ENCODE peak calls at places on chromosomes 5 and 9, in four cellular contexts. A, H, O and M are unnamed samples. For H3K4me1, the result is how much of the 10 kb centered on the place peaks cover.

GRCh38 chr9:126154182-126154827 is 172.3 kb upstream of the MVB12B start:
- DNase-seq in A (no peak), H (peak), O (no peak), M (no peak)

GRCh38 chr9:100637787-100638186 is 59.9 kb downstream of the CAVIN4 start:
- DNase-seq in A (peak), H (no peak), O (no peak), M (no peak)

GRCh38 chr9:128163523-128164331 is 3.7 kb downstream of the BBLN start:
- DNase-seq in A (no peak), H (no peak), O (no peak), M (peak)

GRCh38 chr9:5111696-5112095 is 73.7 kb downstream of the INSL6 start:
- DNase-seq in A (no peak), H (no peak), O (no peak), M (peak)

GRCh38 chr9:71025728-71026127 is 95.7 kb downstream of the TRPM3 start:
- DNase-seq in A (no peak), H (no peak), O (no peak), M (no peak)

GRCh38 chr5:79934681-79935080 is 56.4 kb downstream of the MTX3 start:
- DNase-seq in A (no peak), H (no peak), O (no peak), M (no peak)

GRCh38 chr5:150599917-150600511 is 40.4 kb upstream of the SYNPO start:
- DNase-seq in A (peak), H (peak), O (peak), M (peak)

GRCh38 chr9:134648701-134649525 is 7.3 kb downstream of the COL5A1 start:
- DNase-seq in A (no peak), H (no peak), O (no peak), M (peak)

GRCh38 chr9:91519520-91520270 is 96.1 kb upstream of the NFIL3 start:
- DNase-seq in A (no peak), H (no peak), O (no peak), M (no peak)

GRCh38 chr5:68352166-68352565 is 136.6 kb downstream of the PIK3R1 start:
- DNase-seq in A (no peak), H (no peak), O (no peak), M (no peak)

GRCh38 chr9:98852961-98853360 is 45.5 kb downstream of the GALNT12 start:
- DNase-seq in A (no peak), H (no peak), O (peak), M (no peak)

DNA sequence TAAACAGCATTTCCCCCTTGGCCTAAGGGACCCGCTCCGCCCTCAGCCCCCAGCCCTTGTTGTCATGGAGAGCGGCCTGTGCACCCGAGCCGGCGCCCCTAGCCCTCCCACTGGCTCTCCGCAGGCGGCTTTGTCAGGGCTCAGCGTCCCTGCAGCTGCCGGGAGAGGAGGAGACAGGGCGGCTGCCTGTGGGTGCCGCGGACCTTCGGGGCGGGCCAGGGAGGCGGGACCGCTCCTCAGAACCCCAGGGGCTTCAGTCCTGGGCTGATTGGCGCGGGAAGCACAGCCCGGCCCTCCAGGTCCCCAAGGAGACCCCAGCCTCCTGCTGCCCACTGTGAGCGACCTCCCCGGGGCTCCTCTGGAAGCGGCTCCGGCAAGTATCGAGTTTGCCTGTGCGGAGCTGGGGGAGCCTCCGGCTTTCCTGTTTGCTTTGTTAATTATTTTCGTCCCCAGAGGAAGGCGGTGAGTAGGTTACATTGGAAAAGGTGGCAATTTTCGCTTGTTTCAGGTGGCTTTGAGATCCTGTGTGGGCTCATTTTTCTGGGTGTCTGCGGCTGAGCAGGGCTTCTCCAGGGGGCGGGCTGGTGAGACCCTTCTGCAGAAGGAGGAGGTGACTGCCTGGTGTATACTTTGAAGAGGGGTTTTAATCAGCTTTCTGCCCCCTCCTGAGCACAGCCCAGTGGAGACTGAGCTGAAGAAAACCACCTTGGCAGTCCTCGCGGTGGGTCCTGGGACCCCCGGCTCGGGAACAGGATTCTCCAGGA is at the start of gene FGD3:
- DNase-seq in A (peak), H (no peak), O (peak), M (no peak)
- H3K27ac ChIP-seq in A (peak), H (no peak), O (no peak), M (no peak)

DNA sequence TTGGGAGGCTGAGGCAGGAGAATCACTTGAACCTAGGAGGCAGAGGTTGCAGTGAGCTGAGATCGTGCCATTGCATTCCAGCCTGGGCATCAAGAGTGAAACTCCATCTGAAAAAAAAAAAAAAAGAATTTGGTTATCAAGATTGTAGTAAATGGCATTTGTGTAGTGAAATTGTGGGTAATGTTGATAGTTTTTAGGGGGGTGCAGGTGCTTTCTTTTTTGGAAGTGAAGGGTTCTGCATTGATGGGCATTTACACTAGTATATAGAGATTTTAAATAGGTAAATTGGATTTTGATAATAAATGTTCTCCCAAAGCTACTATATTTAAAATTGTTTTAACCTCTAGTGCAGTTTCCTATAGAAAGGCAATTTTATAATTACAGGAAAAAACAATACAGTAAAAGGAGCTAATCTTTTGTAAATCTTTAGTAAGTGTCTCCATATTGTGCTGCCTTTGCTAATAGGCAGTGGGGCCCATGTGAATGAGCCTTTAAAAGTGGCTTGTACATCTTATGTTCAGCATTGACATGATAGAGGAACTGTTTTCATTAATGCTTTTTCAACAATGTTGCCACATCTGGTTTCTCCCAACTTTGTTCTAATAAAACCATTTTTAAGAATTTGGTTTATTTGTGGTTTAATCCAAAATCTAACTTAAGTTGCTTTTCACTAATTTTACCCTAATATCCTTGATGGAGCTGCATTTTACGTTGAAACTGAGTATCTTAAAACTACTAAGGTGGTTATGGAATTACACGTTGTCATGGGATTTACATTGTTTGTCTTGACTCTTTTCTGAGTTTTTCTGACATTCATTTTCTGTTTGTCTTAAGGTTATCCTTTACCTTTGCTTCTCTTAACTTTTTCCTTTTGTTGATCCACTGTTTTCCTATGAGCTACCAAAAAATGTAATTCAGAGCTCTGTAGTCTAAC is 11.1 kb downstream of the MATR3 start:
- DNase-seq in A (no peak), H (no peak), O (no peak), M (no peak)
- H3K4me1 ChIP-seq in A (under half), H (under half), O (under half), M (under half)

GRCh38 chr9:69178583-69179011 is 4.5 kb downstream of the TJP2 start:
- DNase-seq in A (no peak), H (no peak), O (no peak), M (no peak)
- H3K27ac ChIP-seq in A (peak), H (no peak), O (no peak), M (no peak)

GRCh38 chr9:96245399-96245798 is 56.6 kb downstream of the HSD17B3 start:
- DNase-seq in A (no peak), H (no peak), O (no peak), M (no peak)

GRCh38 chr9:96243798-96244197 is 58.2 kb downstream of the HSD17B3 start:
- DNase-seq in A (no peak), H (no peak), O (no peak), M (no peak)

GRCh38 chr9:96246267-96246671 is 55.7 kb downstream of the HSD17B3 start:
- DNase-seq in A (no peak), H (peak), O (no peak), M (no peak)

GRCh38 chr9:96241391-96241809 is 60.6 kb downstream of the HSD17B3 start:
- DNase-seq in A (no peak), H (no peak), O (no peak), M (no peak)

GRCh38 chr9:96242829-96243228 is 59.1 kb downstream of the HSD17B3 start:
- DNase-seq in A (no peak), H (no peak), O (no peak), M (no peak)
- H3K4me1 ChIP-seq in A (under half), H (under half), O (under half), M (under half)

DNA sequence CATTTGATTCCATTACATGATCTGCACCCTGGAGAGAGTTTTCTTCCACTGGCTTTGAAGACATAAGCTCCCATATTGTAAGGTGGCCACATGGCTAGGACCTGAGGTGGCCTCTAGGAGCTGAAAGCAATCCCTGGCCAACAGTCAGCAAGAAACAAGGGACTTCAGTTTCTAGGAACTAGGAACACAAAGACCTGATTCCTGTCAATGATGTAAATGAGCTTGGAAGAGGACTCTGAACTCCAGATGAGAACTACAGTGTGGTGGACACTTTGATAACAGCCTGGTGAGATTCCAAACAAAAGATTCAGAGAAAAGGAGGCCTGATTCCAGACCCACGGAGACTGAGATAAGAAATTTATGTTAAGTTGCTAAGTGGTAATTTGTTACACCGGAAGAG is 129.0 kb downstream of the MCTP1 start:
- DNase-seq in A (peak), H (no peak), O (no peak), M (no peak)
- H3K27ac ChIP-seq in A (no peak), H (no peak), O (no peak), M (no peak)